ENCODE peak calls at places on chromosomes 2 and 18, in five cellular contexts. J is IMR-90, N is upper lobe of left lung, K is suprapubic skin, F is K562. A is an unnamed sample.

GRCh38 chr18:44917184-44917864 is 236.6 kb downstream of the SETBP1 start:
- DNase-seq in N (no peak), F (no peak), K (no peak), J (no peak), A (no peak)

GRCh38 chr2:28648147-28648546 is 103.5 kb upstream of the PPP1CB start:
- DNase-seq in F (no peak), N (no peak), J (no peak), K (no peak), A (no peak)

GRCh38 chr2:188189356-188189755 is 102.3 kb upstream of the GULP1 start:
- DNase-seq in J (peak; percentile 83), K (no peak), F (no peak), N (no peak), A (no peak)

GRCh38 chr2:24515335-24515734 is 24.3 kb downstream of the NCOA1 start:
- DNase-seq in K (no peak), J (no peak), N (no peak), F (no peak), A (no peak)

GRCh38 chr2:82139979-82140611 is 1835.5 kb upstream of the LRRTM1 start:
- DNase-seq in K (no peak), F (no peak), J (no peak), N (no peak), A (no peak)

GRCh38 chr18:39909706-39910105 is 2045.3 kb upstream of the PIK3C3 start:
- DNase-seq in J (no peak), N (no peak), K (no peak), F (no peak), A (no peak)

GRCh38 chr18:56000041-56000440 is 412.0 kb upstream of the TCF4 start:
- DNase-seq in K (no peak), F (no peak), J (no peak), N (no peak), A (no peak)

GRCh38 chr2:124034265-124034664 is 9.2 kb downstream of the CNTNAP5 start:
- DNase-seq in J (no peak), K (no peak), N (no peak), F (no peak), A (no peak)

GRCh38 chr2:1248187-1248586 is 165.1 kb upstream of the TPO start:
- DNase-seq in J (no peak), K (no peak), F (no peak), N (no peak), A (no peak)

GRCh38 chr2:237097326-237097910 is 11.7 kb downstream of the COPS8 start:
- DNase-seq in F (no peak), J (no peak), N (no peak), K (no peak), A (no peak)

GRCh38 chr18:6785001-6785400 is 55.5 kb downstream of the ARHGAP28 start:
- DNase-seq in K (no peak), J (peak; percentile 33), F (no peak), N (no peak), A (no peak)

GRCh38 chr18:67417864-67418523 is 98.5 kb downstream of the DSEL start:
- DNase-seq in K (no peak), N (no peak), F (peak; percentile 4), J (peak; percentile 57), A (no peak)

GRCh38 chr2:100776445-100776844 is 43.5 kb upstream of the NPAS2 start:
- DNase-seq in F (no peak), K (no peak), N (no peak), J (no peak), A (no peak)

GRCh38 chr2:34234823-34235222 is 635.7 kb upstream of the FAM98A start:
- DNase-seq in F (no peak), K (no peak), N (peak; percentile 26), J (no peak), A (no peak)

GRCh38 chr18:2425426-2426317 is 145.6 kb downstream of the METTL4 start:
- DNase-seq in K (no peak), F (no peak), N (no peak), J (peak; percentile 28), A (no peak)

GRCh38 chr2:54669677-54670484 is 53.6 kb upstream of the EML6 start:
- DNase-seq in K (no peak), N (peak; percentile 69), F (no peak), J (peak; percentile 76), A (no peak)

DNA sequence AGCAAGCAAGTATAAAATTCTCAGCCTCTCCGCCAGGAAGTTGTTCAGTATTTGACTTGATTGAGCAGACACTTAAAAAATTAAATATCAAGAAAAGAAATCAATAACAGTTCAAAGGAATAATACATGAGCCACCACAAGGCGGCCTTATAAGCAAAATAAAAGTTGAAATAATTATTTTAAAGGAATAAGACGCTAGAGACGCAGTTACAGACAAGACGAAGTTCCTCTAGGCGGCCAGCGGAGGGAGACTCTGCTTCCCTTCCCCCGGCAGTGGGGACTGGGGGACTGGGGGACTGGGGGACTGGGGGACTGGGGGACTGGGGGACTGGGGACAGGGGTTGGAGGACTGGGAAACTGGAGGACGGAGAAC is 524 bp downstream of the CCDC178 start:
- DNase-seq in J (peak; percentile 60), N (no peak), F (peak; percentile 33), K (no peak), A (no peak)
- TF ChIP-seq CTCF in J (peak; percentile 51), N (peak; percentile 17), F (peak; percentile 26), K (peak; percentile 22), A (peak; percentile 37)

DNA sequence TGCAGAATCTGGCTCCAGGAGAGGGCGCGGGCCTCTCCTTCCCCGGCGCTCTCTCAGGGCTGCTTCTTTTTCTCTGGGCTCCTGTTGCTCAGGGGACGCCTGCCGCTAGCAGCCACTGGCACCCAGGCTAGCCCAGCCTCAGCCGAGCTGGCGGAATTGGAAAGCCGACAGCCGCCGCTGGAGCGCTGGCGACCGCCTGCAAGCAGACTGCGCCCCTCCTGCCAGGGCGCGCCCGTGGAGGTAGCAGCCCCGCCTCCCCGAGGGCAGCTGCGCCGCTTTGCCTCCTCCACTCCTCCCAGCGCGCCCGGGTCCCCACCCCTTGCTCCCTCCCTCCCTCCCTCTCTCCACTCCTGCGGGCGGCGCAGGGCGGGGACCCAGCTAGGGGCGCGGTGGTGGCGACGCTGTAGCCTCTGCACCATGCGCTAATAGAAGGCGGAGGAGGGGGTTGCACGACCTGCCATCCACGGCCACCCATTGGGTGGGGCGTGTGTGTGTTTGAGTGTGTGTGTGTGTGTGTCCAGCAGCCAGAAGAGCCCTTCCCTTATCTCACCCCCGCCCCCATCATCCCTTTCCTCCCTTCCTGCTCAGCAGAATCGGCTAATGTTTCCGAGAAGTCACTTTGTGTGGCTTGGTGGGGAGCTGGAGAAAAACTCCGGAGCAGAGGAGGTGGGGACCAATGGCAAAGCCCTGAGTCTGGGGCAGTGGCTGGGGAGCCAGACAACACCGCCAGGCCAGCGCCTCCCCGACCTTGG is at the start of gene SCN9A:
- DNase-seq in K (peak; percentile 76), F (peak; percentile 96), N (peak; percentile 90), J (peak; percentile 72), A (peak; percentile 86)
- TF ChIP-seq POLR2A in K (no peak), F (peak; percentile 78), N (no peak), J (no peak), A (no peak)

GRCh38 chr2:68225119-68225632 is 27.2 kb downstream of the PPP3R1 start:
- DNase-seq in N (peak; percentile 71), K (no peak), J (peak; percentile 13), F (peak; percentile 41), A (peak; percentile 63)
- TF ChIP-seq CTCF in N (no peak), K (no peak), J (peak; percentile 9), F (peak; percentile 52), A (no peak)

GRCh38 chr2:68467077-68467960 is at the start of the genes APLF and FBXO48:
- DNase-seq in J (peak; percentile 99), K (peak; percentile 99), N (peak; percentile 98), F (peak; percentile 93), A (peak; percentile 97)
- TF ChIP-seq POLR2A in J (peak; percentile 91), K (peak; percentile 62), N (peak; percentile 71), F (peak; percentile 79), A (peak; percentile 45)

DNA sequence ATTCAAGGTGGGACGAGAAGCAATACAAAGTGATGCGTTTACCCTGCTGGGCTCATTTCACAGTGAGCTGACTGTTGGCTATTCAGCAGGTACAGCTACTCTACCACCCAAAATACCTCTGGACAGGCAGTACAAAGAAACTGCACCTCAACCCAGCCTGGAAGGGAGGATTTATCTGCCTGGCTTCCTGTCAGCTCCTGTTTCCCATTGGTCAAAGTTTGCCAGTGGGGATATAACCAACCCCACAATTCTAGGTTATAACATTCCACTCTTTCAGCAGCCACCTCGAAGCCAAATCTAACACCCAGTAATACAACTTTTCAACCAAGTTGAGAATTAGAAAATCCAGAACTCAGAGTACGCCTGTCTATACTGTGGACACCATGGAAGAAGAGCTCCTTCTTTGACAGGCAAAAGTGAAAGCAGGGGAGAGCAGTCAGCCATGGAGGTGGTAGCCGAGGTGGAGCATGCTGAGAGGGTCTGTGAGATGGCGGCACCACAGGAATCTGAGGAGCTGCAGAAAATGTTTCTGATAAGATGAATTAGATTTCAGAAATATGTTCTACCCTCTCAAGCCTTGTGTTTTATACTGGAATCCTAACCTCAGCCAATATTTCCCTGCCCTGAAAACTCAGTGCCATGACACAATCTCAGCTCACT is 10.8 kb downstream of the DUSP19 start:
- DNase-seq in K (no peak), N (no peak), F (peak; percentile 33), J (no peak), A (no peak)
- TF ChIP-seq CTCF in K (no peak), N (no peak), F (no peak), J (no peak), A (no peak)

DNA sequence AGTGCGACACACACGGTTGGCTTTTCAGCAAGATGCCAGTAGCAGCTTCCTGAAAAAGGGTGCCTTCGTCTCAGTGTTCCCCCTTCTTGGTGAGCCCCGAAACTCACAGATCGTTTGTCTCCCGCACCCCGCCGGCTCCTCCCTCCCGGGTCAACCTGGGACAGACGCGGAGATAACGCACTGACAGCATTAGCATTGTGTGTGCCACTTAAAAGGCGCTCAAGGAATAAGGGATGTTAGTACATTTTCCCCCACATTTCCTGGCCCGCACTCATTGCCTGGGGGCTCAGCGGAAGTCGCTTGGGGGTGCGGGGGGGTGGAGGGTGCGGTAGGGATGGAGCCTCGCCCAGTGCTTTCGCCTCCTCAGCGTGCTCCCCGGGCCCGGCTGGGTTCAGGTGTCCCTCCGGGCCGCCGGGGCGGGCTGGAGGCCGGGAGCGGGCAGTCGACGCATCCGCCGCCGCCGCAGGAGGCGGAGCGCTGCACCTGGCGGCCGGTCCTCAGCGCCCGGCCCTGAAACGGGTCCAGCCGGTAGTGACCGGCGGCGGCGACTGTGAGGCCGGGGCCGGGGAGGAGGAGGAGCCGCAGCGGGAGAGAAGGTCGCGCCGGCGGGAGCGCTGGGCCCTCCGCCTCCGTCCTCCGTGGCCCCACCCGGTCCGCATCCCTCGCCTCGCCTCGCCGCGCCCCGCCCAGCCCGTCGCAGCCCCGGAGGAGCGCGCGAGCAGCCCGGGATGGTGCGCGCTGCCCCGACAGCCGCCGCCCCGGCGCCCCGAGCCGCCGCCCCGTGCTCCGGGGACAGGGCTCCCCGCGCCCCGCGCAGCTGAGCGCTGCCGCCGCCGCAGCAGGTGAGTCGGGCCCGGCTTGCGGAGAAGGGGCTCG is at the start of gene MFSD6:
- DNase-seq in K (peak; percentile 73), F (peak; percentile 63), J (no peak), N (peak; percentile 66), A (peak; percentile 66)
- TF ChIP-seq POLR2A in K (peak; percentile 6), F (no peak), J (no peak), N (no peak), A (peak; percentile 58)

A was measured in Peyer's patch.